ENCODE peak calls at places on chromosomes 1 and 21, in ten cellular contexts. M is hepatocyte, D is stomach, J is GM23338, K is esophagus squamous epithelium, S is heart left ventricle, T is IMR-90, C is bronchial epithelial cell, V is BJ, E is AG04450. R is an unnamed sample.
A peak's percentile ranks its signal among the peaks of the same experiment; 100 is the strongest.

GRCh38 chr1:33255347-33256311 is 663 bp upstream of the ZNF362 start:
- DNase-seq in M (peak; percentile 79), D (peak; percentile 80), J (peak; percentile 92), K (peak; percentile 22), S (peak; percentile 86), T (peak; percentile 15), C (peak; percentile 62), V (no peak), E (no peak), R (peak; percentile 91)

GRCh38 chr1:16231331-16232315 is 5.4 kb downstream of the CPLANE2 start:
- DNase-seq in M (no peak), D (no peak), J (no peak), K (no peak), S (peak; percentile 13), T (no peak), C (no peak), V (no peak), E (no peak), R (peak; percentile 54)

GRCh38 chr1:111603979-111604378 is 15.6 kb upstream of the RAP1A start:
- DNase-seq in M (no peak), D (peak; percentile 38), J (no peak), K (peak; percentile 16), S (peak; percentile 34), T (no peak), C (no peak), V (no peak), E (no peak), R (no peak)

GRCh38 chr1:181324797-181325616 is 158.3 kb upstream of the CACNA1E start:
- DNase-seq in M (peak; percentile 50), D (no peak), J (no peak), K (no peak), S (no peak), T (no peak), C (peak; percentile 97), V (no peak), E (no peak), R (no peak)

GRCh38 chr1:64677471-64677870 is 67.4 kb upstream of the RAVER2 start:
- DNase-seq in M (no peak), D (no peak), J (no peak), K (no peak), S (no peak), T (no peak), C (no peak), V (no peak), E (no peak), R (no peak)

GRCh38 chr1:179127163-179127895 is 45.5 kb downstream of the TOR3A start:
- DNase-seq in M (no peak), D (no peak), J (no peak), K (no peak), S (no peak), T (peak; percentile 55), C (peak; percentile 36), V (peak; percentile 23), E (no peak), R (no peak)

GRCh38 chr1:10341062-10341600 is 57.7 kb upstream of the PGD start:
- DNase-seq in M (no peak), D (no peak), J (no peak), K (no peak), S (no peak), T (peak; percentile 17), C (peak; percentile 50), V (no peak), E (no peak), R (no peak)

GRCh38 chr21:42569732-42570301 is 56.2 kb downstream of the SLC37A1 start:
- DNase-seq in M (no peak), D (peak; percentile 24), J (no peak), K (no peak), S (peak; percentile 13), T (no peak), C (no peak), V (no peak), E (no peak), R (peak; percentile 75)

GRCh38 chr1:51329443-51330325 is 678 bp downstream of the TTC39A start:
- DNase-seq in M (peak; percentile 76), D (peak; percentile 94), J (no peak), K (no peak), S (peak; percentile 84), T (no peak), C (no peak), V (no peak), E (no peak), R (peak; percentile 90)

GRCh38 chr1:159023723-159024122 is 14.0 kb downstream of the IFI16 start:
- DNase-seq in M (no peak), D (no peak), J (peak; percentile 29), K (no peak), S (no peak), T (no peak), C (no peak), V (no peak), E (no peak), R (no peak)

GRCh38 chr21:24112020-24112419 is 1495.3 kb downstream of the MRPL39 start:
- DNase-seq in M (no peak), D (no peak), J (no peak), K (no peak), S (no peak), T (peak; percentile 48), C (no peak), V (no peak), E (no peak), R (no peak)

GRCh38 chr1:224786533-224787249 is 142.8 kb upstream of the DNAH14 start:
- DNase-seq in M (no peak), D (no peak), J (no peak), K (no peak), S (no peak), T (peak; percentile 4), C (peak; percentile 70), V (no peak), E (no peak), R (no peak)

GRCh38 chr1:228148971-228149340 is 774 bp upstream of the GJC2 start:
- DNase-seq in M (peak; percentile 2), D (no peak), J (no peak), K (no peak), S (no peak), T (no peak), C (no peak), V (no peak), E (no peak), R (peak; percentile 49)
- H3K4me3 ChIP-seq in M (no peak overlapping the region), D (no peak overlapping the region), J (no peak overlapping the region), K (no peak overlapping the region), S (peak overlapping the region; percentile 48), T (no peak overlapping the region), C (no peak overlapping the region), V (no peak overlapping the region), E (no peak overlapping the region), R (no peak overlapping the region)

GRCh38 chr1:153192697-153193096 is 10.5 kb upstream of the LELP1 start:
- DNase-seq in M (no peak), D (peak; percentile 29), J (peak; percentile 88), K (no peak), S (no peak), T (no peak), C (peak; percentile 53), V (no peak), E (no peak), R (no peak)
- TF ChIP-seq CTCF in M (peak; percentile 17), D (no peak), J (peak; percentile 88), K (no peak), S (no peak), T (no peak), C (peak; percentile 78), V (no peak), E (no peak), R (no peak)

DNA sequence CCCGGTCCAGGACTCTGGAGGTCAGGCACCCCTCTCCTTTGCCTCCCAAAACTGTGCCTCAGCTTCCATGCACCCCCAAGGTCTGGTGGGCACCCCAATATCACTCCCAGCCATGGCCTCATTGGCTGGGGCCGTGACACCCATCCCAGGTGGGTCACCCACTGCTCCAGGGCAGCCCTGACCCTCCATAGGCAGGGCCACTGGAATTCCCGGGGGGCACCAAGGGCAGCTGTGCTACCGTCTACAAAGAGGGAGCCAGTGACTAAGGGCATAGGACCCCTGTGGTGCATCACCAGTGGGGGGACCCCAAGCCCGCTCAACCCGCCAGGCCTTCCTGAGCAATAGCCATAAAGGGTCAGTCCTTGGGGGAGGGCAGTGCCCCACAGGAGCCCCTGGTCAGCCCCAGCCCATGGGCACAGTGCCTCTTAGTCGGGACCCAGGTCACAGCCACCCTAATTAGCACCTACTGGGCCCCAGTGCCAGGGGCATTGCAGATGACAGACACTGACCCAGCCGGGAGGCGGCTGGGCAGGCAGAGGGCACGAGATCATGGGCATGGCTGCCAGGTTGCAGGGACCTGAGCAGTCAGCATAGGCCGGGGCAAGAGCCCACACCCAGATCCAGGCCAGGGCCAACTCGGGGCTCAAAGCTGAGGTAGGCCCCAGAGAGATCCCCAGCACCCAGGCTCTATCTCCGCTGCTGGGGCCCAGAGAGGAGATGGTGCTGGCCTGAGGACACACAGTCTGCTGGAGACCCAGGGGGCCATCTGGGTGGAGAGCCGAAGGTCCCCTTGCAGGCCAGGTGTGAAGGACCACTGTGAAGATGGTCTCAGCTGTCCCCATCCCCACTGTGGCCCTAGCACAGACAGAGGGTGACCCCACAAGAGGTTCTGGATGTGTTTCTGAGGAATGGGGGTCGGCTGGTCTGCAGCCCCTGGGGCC is 19.0 kb upstream of the ARF1 start:
- DNase-seq in M (no peak), D (peak; percentile 23), J (no peak), K (no peak), S (no peak), T (no peak), C (no peak), V (no peak), E (no peak), R (peak; percentile 54)
- H3K27me3 ChIP-seq in M (peaks cover 46% of the 10 kb centered on the region), D (peaks cover 11% of the 10 kb centered on the region), J (peaks cover 92% of the 10 kb centered on the region), K (no peaks in the 10 kb centered on the region), S (peaks cover 55% of the 10 kb centered on the region), T (peaks cover 55% of the 10 kb centered on the region), C (peaks cover 12% of the 10 kb centered on the region), V (peaks cover 21% of the 10 kb centered on the region), E (peaks cover 41% of the 10 kb centered on the region), R (peaks cover 88% of the 10 kb centered on the region)

GRCh38 chr21:39658066-39658465 is 45.3 kb downstream of the B3GALT5 start:
- DNase-seq in M (no peak), D (no peak), J (no peak), K (no peak), S (no peak), T (no peak), C (no peak), V (no peak), E (no peak), R (peak; percentile 19)
- H3K4me3 ChIP-seq in M (no peak overlapping the region), D (no peak overlapping the region), J (no peak overlapping the region), K (no peak overlapping the region), S (no peak overlapping the region), T (no peak overlapping the region), C (no peak overlapping the region), V (no peak overlapping the region), E (no peak overlapping the region), R (no peak overlapping the region)

DNA sequence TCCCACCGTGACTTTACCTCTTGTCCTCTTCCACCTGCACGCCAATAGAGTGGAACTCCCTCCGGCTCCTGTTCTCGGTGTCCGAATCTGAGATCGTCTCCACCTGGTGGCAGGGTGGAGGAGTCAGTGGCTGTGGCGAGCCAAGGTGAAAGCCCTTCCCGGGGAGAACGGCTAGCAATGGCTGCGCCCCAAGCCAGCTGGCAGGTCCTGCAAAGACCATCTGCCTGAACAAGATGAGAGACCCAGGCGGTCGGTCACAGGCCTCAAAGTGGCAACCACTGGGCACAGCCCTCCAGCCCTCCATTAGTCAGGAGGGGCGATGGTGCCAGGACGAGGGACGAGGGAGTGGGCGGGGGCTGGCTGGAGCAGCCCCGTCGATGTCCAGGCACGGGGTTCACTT is 25.4 kb upstream of the SMIM12 start:
- DNase-seq in M (no peak), D (no peak), J (peak; percentile 86), K (no peak), S (no peak), T (no peak), C (no peak), V (no peak), E (no peak), R (no peak)
- TF ChIP-seq CTCF in M (peak; percentile 7), D (no peak), J (peak; percentile 62), K (no peak), S (no peak), T (no peak), C (peak; percentile 25), V (no peak), E (no peak), R (no peak)

GRCh38 chr1:3459940-3460652 is 5.6 kb downstream of the ARHGEF16 start:
- DNase-seq in M (peak; percentile 86), D (peak; percentile 89), J (no peak), K (no peak), S (no peak), T (no peak), C (peak; percentile 34), V (no peak), E (no peak), R (no peak)
- H3K27me3 ChIP-seq in M (no peaks in the 10 kb centered on the region), D (no peaks in the 10 kb centered on the region), J (no peaks in the 10 kb centered on the region), K (no peaks in the 10 kb centered on the region), S (no peaks in the 10 kb centered on the region), T (peaks cover 21% of the 10 kb centered on the region), C (no peaks in the 10 kb centered on the region), V (peaks cover 2% of the 10 kb centered on the region), E (peaks cover 20% of the 10 kb centered on the region), R (no peaks in the 10 kb centered on the region)